ENCODE peak calls at places on chromosomes 3 and 15, in eight cellular contexts. One of them, this sample, is unnamed.

GRCh38 chr3:58463181-58463941 is 28.5 kb upstream of the KCTD6 start:
- DNase-seq in SK-N-MC: peak
- DNase-seq in spleen: peak
- DNase-seq in HepG2: peak
- DNase-seq in transverse colon: peak
- DNase-seq in H1: peak
- DNase-seq in suprapubic skin: peak
- DNase-seq in SK-N-SH: peak
- DNase-seq in this sample: peak

GRCh38 chr15:82680200-82681102 is 29.2 kb downstream of the AP3B2 start:
- DNase-seq in SK-N-MC: no peak
- DNase-seq in spleen: peak
- DNase-seq in HepG2: no peak
- DNase-seq in transverse colon: peak
- DNase-seq in H1: peak
- DNase-seq in suprapubic skin: no peak
- DNase-seq in SK-N-SH: peak
- DNase-seq in this sample: peak

GRCh38 chr3:144380832-144381231 is 409.2 kb downstream of the DIPK2A start:
- DNase-seq in SK-N-MC: no peak
- DNase-seq in spleen: no peak
- DNase-seq in HepG2: no peak
- DNase-seq in transverse colon: no peak
- DNase-seq in H1: no peak
- DNase-seq in suprapubic skin: no peak
- DNase-seq in SK-N-SH: no peak
- DNase-seq in this sample: no peak

GRCh38 chr3:134694445-134694844 is 43.6 kb upstream of the KY start:
- DNase-seq in SK-N-MC: no peak
- DNase-seq in spleen: no peak
- DNase-seq in HepG2: no peak
- DNase-seq in transverse colon: no peak
- DNase-seq in H1: no peak
- DNase-seq in suprapubic skin: no peak
- DNase-seq in SK-N-SH: no peak
- DNase-seq in this sample: no peak

GRCh38 chr3:21645121-21645897 is 105.7 kb downstream of the ZNF385D start:
- DNase-seq in SK-N-MC: no peak
- DNase-seq in spleen: no peak
- DNase-seq in HepG2: no peak
- DNase-seq in transverse colon: no peak
- DNase-seq in H1: no peak
- DNase-seq in suprapubic skin: no peak
- DNase-seq in SK-N-SH: peak
- DNase-seq in this sample: no peak

GRCh38 chr3:134362670-134363380 is 11.4 kb downstream of the AMOTL2 start:
- DNase-seq in SK-N-MC: no peak
- DNase-seq in spleen: peak
- DNase-seq in HepG2: no peak
- DNase-seq in transverse colon: no peak
- DNase-seq in H1: no peak
- DNase-seq in suprapubic skin: peak
- DNase-seq in SK-N-SH: no peak
- DNase-seq in this sample: no peak

GRCh38 chr15:96125681-96126080 is 204.8 kb upstream of the NR2F2 start:
- DNase-seq in SK-N-MC: no peak
- DNase-seq in spleen: no peak
- DNase-seq in HepG2: no peak
- DNase-seq in transverse colon: no peak
- DNase-seq in H1: no peak
- DNase-seq in suprapubic skin: no peak
- DNase-seq in SK-N-SH: no peak
- DNase-seq in this sample: no peak

GRCh38 chr3:98966862-98967554 is 65.5 kb upstream of the DCBLD2 start:
- DNase-seq in SK-N-MC: no peak
- DNase-seq in spleen: no peak
- DNase-seq in HepG2: no peak
- DNase-seq in transverse colon: no peak
- DNase-seq in H1: no peak
- DNase-seq in suprapubic skin: no peak
- DNase-seq in SK-N-SH: no peak
- DNase-seq in this sample: no peak

GRCh38 chr15:92617197-92618037 is 38.2 kb downstream of the FAM174B start:
- DNase-seq in SK-N-MC: no peak
- DNase-seq in spleen: no peak
- DNase-seq in HepG2: peak
- DNase-seq in transverse colon: peak
- DNase-seq in H1: no peak
- DNase-seq in suprapubic skin: peak
- DNase-seq in SK-N-SH: peak
- DNase-seq in this sample: no peak

GRCh38 chr15:63818628-63819027 is 15.1 kb downstream of the HERC1 start:
- DNase-seq in SK-N-MC: no peak
- DNase-seq in spleen: no peak
- DNase-seq in HepG2: no peak
- DNase-seq in transverse colon: no peak
- DNase-seq in H1: no peak
- DNase-seq in suprapubic skin: no peak
- DNase-seq in SK-N-SH: no peak
- DNase-seq in this sample: no peak

GRCh38 chr3:125214738-125215137 is 2.2 kb upstream of the SLC12A8 start:
- DNase-seq in SK-N-MC: no peak
- DNase-seq in spleen: no peak
- DNase-seq in HepG2: no peak
- DNase-seq in transverse colon: no peak
- DNase-seq in H1: no peak
- DNase-seq in suprapubic skin: no peak
- DNase-seq in SK-N-SH: no peak
- DNase-seq in this sample: no peak

GRCh38 chr3:54356299-54357037 is 234.1 kb downstream of the CACNA2D3 start:
- DNase-seq in SK-N-MC: no peak
- DNase-seq in spleen: no peak
- DNase-seq in HepG2: no peak
- DNase-seq in transverse colon: no peak
- DNase-seq in H1: no peak
- DNase-seq in suprapubic skin: no peak
- DNase-seq in SK-N-SH: no peak
- DNase-seq in this sample: no peak

GRCh38 chr15:88648357-88649214 is 9.8 kb downstream of the ISG20 start:
- DNase-seq in SK-N-MC: no peak
- DNase-seq in spleen: peak
- DNase-seq in HepG2: no peak
- DNase-seq in transverse colon: peak
- DNase-seq in H1: peak
- DNase-seq in suprapubic skin: peak
- DNase-seq in SK-N-SH: peak
- DNase-seq in this sample: no peak

GRCh38 chr3:124168271-124168670 is 176.3 kb upstream of the ROPN1 start:
- DNase-seq in SK-N-MC: no peak
- DNase-seq in spleen: no peak
- DNase-seq in HepG2: no peak
- DNase-seq in transverse colon: no peak
- DNase-seq in H1: no peak
- DNase-seq in suprapubic skin: no peak
- DNase-seq in SK-N-SH: no peak
- DNase-seq in this sample: no peak

GRCh38 chr3:59426851-59427565 is 377.2 kb upstream of the CFAP20DC start:
- DNase-seq in SK-N-MC: no peak
- DNase-seq in spleen: no peak
- DNase-seq in HepG2: no peak
- DNase-seq in transverse colon: no peak
- DNase-seq in H1: no peak
- DNase-seq in suprapubic skin: no peak
- DNase-seq in SK-N-SH: no peak
- DNase-seq in this sample: no peak

GRCh38 chr15:58932791-58933310 is 628 bp downstream of the SLTM start:
- DNase-seq in SK-N-MC: no peak
- DNase-seq in spleen: no peak
- DNase-seq in HepG2: no peak
- DNase-seq in transverse colon: no peak
- DNase-seq in H1: no peak
- DNase-seq in suprapubic skin: no peak
- DNase-seq in SK-N-SH: peak
- DNase-seq in this sample: no peak

GRCh38 chr15:45112592-45113379 is 1.2 kb downstream of the DUOX2 start:
- DNase-seq in SK-N-MC: no peak
- DNase-seq in spleen: no peak
- DNase-seq in HepG2: no peak
- DNase-seq in transverse colon: no peak
- DNase-seq in H1: peak
- DNase-seq in suprapubic skin: no peak
- DNase-seq in SK-N-SH: peak
- DNase-seq in this sample: no peak

GRCh38 chr3:71484047-71484446 is 99.5 kb downstream of the FOXP1 start:
- DNase-seq in SK-N-MC: no peak
- DNase-seq in spleen: no peak
- DNase-seq in HepG2: no peak
- DNase-seq in transverse colon: no peak
- DNase-seq in H1: no peak
- DNase-seq in suprapubic skin: no peak
- DNase-seq in SK-N-SH: no peak
- DNase-seq in this sample: no peak
- TF ChIP-seq POLR2AphosphoS5 in SK-N-MC: no peak
- TF ChIP-seq POLR2AphosphoS5 in spleen: no peak
- TF ChIP-seq POLR2AphosphoS5 in HepG2: no peak
- TF ChIP-seq POLR2AphosphoS5 in transverse colon: no peak
- TF ChIP-seq POLR2AphosphoS5 in H1: no peak
- TF ChIP-seq POLR2AphosphoS5 in suprapubic skin: no peak
- TF ChIP-seq POLR2AphosphoS5 in SK-N-SH: no peak
- TF ChIP-seq POLR2AphosphoS5 in this sample: no peak

GRCh38 chr3:50169232-50169631 is 14.1 kb downstream of the SEMA3F start:
- DNase-seq in SK-N-MC: no peak
- DNase-seq in spleen: no peak
- DNase-seq in HepG2: no peak
- DNase-seq in transverse colon: no peak
- DNase-seq in H1: no peak
- DNase-seq in suprapubic skin: no peak
- DNase-seq in SK-N-SH: no peak
- DNase-seq in this sample: no peak

GRCh38 chr3:50169858-50170257 is 14.7 kb downstream of the SEMA3F start:
- DNase-seq in SK-N-MC: no peak
- DNase-seq in spleen: no peak
- DNase-seq in HepG2: no peak
- DNase-seq in transverse colon: no peak
- DNase-seq in H1: no peak
- DNase-seq in suprapubic skin: no peak
- DNase-seq in SK-N-SH: no peak
- DNase-seq in this sample: no peak

GRCh38 chr3:50168791-50169190 is 13.7 kb downstream of the SEMA3F start:
- DNase-seq in SK-N-MC: no peak
- DNase-seq in spleen: no peak
- DNase-seq in HepG2: no peak
- DNase-seq in transverse colon: no peak
- DNase-seq in H1: no peak
- DNase-seq in suprapubic skin: no peak
- DNase-seq in SK-N-SH: no peak
- DNase-seq in this sample: no peak

GRCh38 chr3:50171540-50172301 is 16.6 kb downstream of the SEMA3F start:
- DNase-seq in SK-N-MC: no peak
- DNase-seq in spleen: no peak
- DNase-seq in HepG2: peak
- DNase-seq in transverse colon: peak
- DNase-seq in H1: no peak
- DNase-seq in suprapubic skin: no peak
- DNase-seq in SK-N-SH: no peak
- DNase-seq in this sample: no peak

DNA sequence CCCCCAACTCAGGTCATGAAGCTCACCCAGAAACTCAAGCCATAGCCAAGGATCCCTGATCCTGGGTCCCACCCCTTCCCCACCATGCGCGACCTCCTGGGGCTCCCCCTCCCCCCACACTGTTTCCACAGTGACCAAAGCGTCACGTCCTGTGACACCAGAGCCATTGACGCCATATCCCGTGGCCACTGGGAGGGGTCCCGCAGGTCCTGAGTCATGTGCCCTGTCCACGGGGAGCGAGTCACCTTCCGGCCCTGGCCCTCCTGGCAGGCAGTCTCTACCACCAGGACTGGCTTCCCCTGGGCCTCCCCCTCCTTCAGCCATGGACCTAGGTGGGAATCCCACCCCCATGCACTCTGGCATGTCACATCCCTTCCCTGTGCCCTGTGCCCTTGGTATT is 15.6 kb downstream of the SEMA3F start:
- DNase-seq in SK-N-MC: no peak
- DNase-seq in spleen: peak
- DNase-seq in HepG2: peak
- DNase-seq in transverse colon: no peak
- DNase-seq in H1: no peak
- DNase-seq in suprapubic skin: no peak
- DNase-seq in SK-N-SH: no peak
- DNase-seq in this sample: no peak
- TF ChIP-seq POLR2AphosphoS5 in SK-N-MC: no peak
- TF ChIP-seq POLR2AphosphoS5 in spleen: peak
- TF ChIP-seq POLR2AphosphoS5 in HepG2: no peak
- TF ChIP-seq POLR2AphosphoS5 in transverse colon: no peak
- TF ChIP-seq POLR2AphosphoS5 in H1: no peak
- TF ChIP-seq POLR2AphosphoS5 in suprapubic skin: no peak
- TF ChIP-seq POLR2AphosphoS5 in SK-N-SH: no peak
- TF ChIP-seq POLR2AphosphoS5 in this sample: no peak

GRCh38 chr3:151146071-151146730 is 56.8 kb downstream of the GPR171 start:
- DNase-seq in SK-N-MC: peak
- DNase-seq in spleen: peak
- DNase-seq in HepG2: peak
- DNase-seq in transverse colon: peak
- DNase-seq in H1: peak
- DNase-seq in suprapubic skin: peak
- DNase-seq in SK-N-SH: peak
- DNase-seq in this sample: peak
- TF ChIP-seq POLR2AphosphoS5 in SK-N-MC: no peak
- TF ChIP-seq POLR2AphosphoS5 in spleen: no peak
- TF ChIP-seq POLR2AphosphoS5 in HepG2: no peak
- TF ChIP-seq POLR2AphosphoS5 in transverse colon: no peak
- TF ChIP-seq POLR2AphosphoS5 in H1: no peak
- TF ChIP-seq POLR2AphosphoS5 in suprapubic skin: no peak
- TF ChIP-seq POLR2AphosphoS5 in SK-N-SH: no peak
- TF ChIP-seq POLR2AphosphoS5 in this sample: no peak

GRCh38 chr15:70379134-70379533 is 281.4 kb upstream of the TLE3 start:
- DNase-seq in SK-N-MC: no peak
- DNase-seq in spleen: no peak
- DNase-seq in HepG2: no peak
- DNase-seq in transverse colon: no peak
- DNase-seq in H1: no peak
- DNase-seq in suprapubic skin: no peak
- DNase-seq in SK-N-SH: no peak
- DNase-seq in this sample: no peak

GRCh38 chr15:70378126-70379031 is 280.7 kb upstream of the TLE3 start:
- DNase-seq in SK-N-MC: no peak
- DNase-seq in spleen: no peak
- DNase-seq in HepG2: no peak
- DNase-seq in transverse colon: no peak
- DNase-seq in H1: peak
- DNase-seq in suprapubic skin: peak
- DNase-seq in SK-N-SH: no peak
- DNase-seq in this sample: no peak

GRCh38 chr15:70375586-70375985 is 277.9 kb upstream of the TLE3 start:
- DNase-seq in SK-N-MC: no peak
- DNase-seq in spleen: peak
- DNase-seq in HepG2: no peak
- DNase-seq in transverse colon: no peak
- DNase-seq in H1: no peak
- DNase-seq in suprapubic skin: no peak
- DNase-seq in SK-N-SH: no peak
- DNase-seq in this sample: no peak

GRCh38 chr15:70376031-70376928 is 278.6 kb upstream of the TLE3 start:
- DNase-seq in SK-N-MC: no peak
- DNase-seq in spleen: peak
- DNase-seq in HepG2: no peak
- DNase-seq in transverse colon: no peak
- DNase-seq in H1: peak
- DNase-seq in suprapubic skin: peak
- DNase-seq in SK-N-SH: no peak
- DNase-seq in this sample: no peak

GRCh38 chr15:70376929-70377691 is 279.4 kb upstream of the TLE3 start:
- DNase-seq in SK-N-MC: peak
- DNase-seq in spleen: no peak
- DNase-seq in HepG2: no peak
- DNase-seq in transverse colon: peak
- DNase-seq in H1: peak
- DNase-seq in suprapubic skin: peak
- DNase-seq in SK-N-SH: peak
- DNase-seq in this sample: no peak
- TF ChIP-seq POLR2AphosphoS5 in SK-N-MC: no peak
- TF ChIP-seq POLR2AphosphoS5 in spleen: peak
- TF ChIP-seq POLR2AphosphoS5 in HepG2: no peak
- TF ChIP-seq POLR2AphosphoS5 in transverse colon: no peak
- TF ChIP-seq POLR2AphosphoS5 in H1: no peak
- TF ChIP-seq POLR2AphosphoS5 in suprapubic skin: no peak
- TF ChIP-seq POLR2AphosphoS5 in SK-N-SH: no peak
- TF ChIP-seq POLR2AphosphoS5 in this sample: no peak